ENCODE peak calls at places on chromosomes 16 and 17, in eight cellular contexts. M, X, U, E, C, Q, T and V are unnamed samples.
A peak's percentile ranks its signal among the peaks of the same experiment; 100 is the strongest.

GRCh38 chr16:73396556-73396955 is 348.6 kb upstream of the ZFHX3 start:
- DNase-seq in M (no peak), X (no peak), U (no peak), E (no peak), C (no peak), Q (no peak), T (no peak), V (no peak)

GRCh38 chr17:49401971-49402491 is 12.7 kb downstream of the PHB1 start:
- DNase-seq in M (no peak), X (no peak), U (no peak), E (no peak), C (no peak), Q (no peak), T (no peak), V (no peak)

GRCh38 chr17:36117505-36118382 is 14.1 kb downstream of the CCL4 start:
- DNase-seq in M (no peak), X (no peak), U (no peak), E (no peak), C (no peak), Q (no peak), T (no peak), V (no peak)

GRCh38 chr16:84791088-84791487 is 28.7 kb upstream of the CRISPLD2 start:
- DNase-seq in M (no peak), X (no peak), U (no peak), E (no peak), C (no peak), Q (no peak), T (peak; percentile 40), V (no peak)

GRCh38 chr17:4764612-4765011 is 7.1 kb upstream of the TM4SF5 start:
- DNase-seq in M (no peak), X (no peak), U (no peak), E (no peak), C (no peak), Q (no peak), T (no peak), V (no peak)

GRCh38 chr17:50437409-50437808 is 11.4 kb downstream of the ACSF2 start:
- DNase-seq in M (no peak), X (no peak), U (no peak), E (no peak), C (no peak), Q (no peak), T (no peak), V (no peak)

GRCh38 chr16:69131167-69131748 is 1.1 kb downstream of the CHTF8 start:
- DNase-seq in M (peak; percentile 48), X (peak; percentile 20), U (no peak), E (no peak), C (peak; percentile 48), Q (peak; percentile 46), T (peak; percentile 38), V (no peak)

GRCh38 chr16:12002447-12003006 is 26.0 kb downstream of the SNX29 start:
- DNase-seq in M (no peak), X (peak; percentile 51), U (no peak), E (no peak), C (no peak), Q (no peak), T (peak; percentile 80), V (no peak)

GRCh38 chr17:8056976-8057625 is 18.2 kb downstream of the ALOX15B start:
- DNase-seq in M (no peak), X (no peak), U (no peak), E (no peak), C (peak; percentile 44), Q (no peak), T (no peak), V (no peak)

GRCh38 chr16:82699711-82700495 is 73.1 kb downstream of the CDH13 start:
- DNase-seq in M (no peak), X (peak; percentile 66), U (no peak), E (no peak), C (no peak), Q (no peak), T (peak; percentile 81), V (no peak)

GRCh38 chr17:79970576-79971068 is 65.0 kb downstream of the TBC1D16 start:
- DNase-seq in M (peak; percentile 48), X (no peak), U (no peak), E (no peak), C (no peak), Q (peak; percentile 85), T (peak; percentile 39), V (no peak)

GRCh38 chr17:52419256-52419655 is 260.7 kb upstream of the CA10 start:
- DNase-seq in M (no peak), X (no peak), U (no peak), E (no peak), C (no peak), Q (no peak), T (no peak), V (no peak)

GRCh38 chr16:85878875-85879274 is 20.1 kb upstream of the IRF8 start:
- DNase-seq in M (no peak), X (peak; percentile 78), U (no peak), E (no peak), C (no peak), Q (peak; percentile 28), T (peak; percentile 69), V (peak; percentile 14)

GRCh38 chr16:74372369-74372768 is 3.7 kb upstream of the NPIPB15 start:
- DNase-seq in M (no peak), X (no peak), U (no peak), E (no peak), C (no peak), Q (no peak), T (no peak), V (no peak)

GRCh38 chr16:16191493-16192167 is 31.7 kb downstream of the ABCC6 start:
- DNase-seq in M (no peak), X (no peak), U (no peak), E (no peak), C (no peak), Q (no peak), T (no peak), V (no peak)

GRCh38 chr16:67651847-67652246 is 6.9 kb downstream of the CARMIL2 start:
- DNase-seq in M (no peak), X (no peak), U (no peak), E (no peak), C (no peak), Q (no peak), T (no peak), V (no peak)

GRCh38 chr17:18087610-18088491 is at the start of gene DRG2:
- DNase-seq in M (peak; percentile 84), X (peak; percentile 83), U (peak; percentile 94), E (peak; percentile 89), C (peak; percentile 96), Q (peak; percentile 97), T (peak; percentile 88), V (peak; percentile 50)
- TF ChIP-seq CTCF in M (no peak), X (peak; percentile 6), U (no peak), E (no peak), C (peak; percentile 27), Q (no peak), T (no peak), V (peak; percentile 43)

DNA sequence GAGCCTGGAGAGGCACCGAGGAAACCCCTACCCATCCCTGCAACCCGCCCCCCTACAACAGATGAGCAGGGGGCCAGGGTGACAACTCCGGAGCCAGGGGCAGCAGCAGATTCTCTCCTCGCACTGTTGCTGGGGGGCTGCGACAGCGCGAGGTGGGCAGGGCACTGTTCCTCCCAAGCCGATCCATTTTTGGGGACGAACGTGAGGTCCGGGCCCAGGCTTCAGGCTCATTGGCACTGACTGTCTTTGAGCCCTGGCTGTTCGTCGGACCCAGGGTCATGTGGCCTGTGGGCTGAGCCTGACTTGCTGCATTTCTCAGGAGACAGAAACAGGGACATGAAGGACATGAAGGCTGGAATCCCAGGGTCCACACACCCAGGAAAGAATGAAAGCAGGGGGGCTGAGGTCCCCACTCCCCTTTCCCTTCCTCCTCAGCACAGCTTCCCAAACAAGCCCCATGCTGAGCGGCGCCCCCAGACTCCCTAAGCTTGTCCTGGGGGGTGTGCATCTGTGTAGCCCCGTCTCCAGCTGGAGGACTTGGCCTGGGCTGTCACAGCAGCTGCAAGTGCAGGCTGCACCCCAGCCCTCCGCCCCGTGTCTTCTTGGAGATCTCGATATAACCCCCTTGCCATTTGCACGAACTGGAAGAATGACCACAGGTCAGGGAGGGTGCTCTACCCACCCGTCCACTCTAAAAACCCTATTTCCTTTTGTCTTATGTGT is 18.7 kb downstream of the CEP295NL start:
- DNase-seq in M (no peak), X (no peak), U (no peak), E (no peak), C (peak; percentile 82), Q (no peak), T (no peak), V (no peak)
- H3K27ac ChIP-seq in M (peak overlapping the region; percentile 72), X (peak overlapping the region; percentile 89), U (no peak overlapping the region), E (peak overlapping the region; percentile 97), C (peak overlapping the region; percentile 77), Q (no peak overlapping the region), T (peak overlapping the region; percentile 99), V (no peak overlapping the region)

GRCh38 chr17:1643293-1643998 is 2.1 kb downstream of the SCARF1 start:
- DNase-seq in M (peak; percentile 80), X (no peak), U (peak; percentile 76), E (peak; percentile 76), C (peak; percentile 93), Q (peak; percentile 96), T (no peak), V (peak; percentile 35)
- TF ChIP-seq CTCF in M (peak; percentile 29), X (peak; percentile 7), U (peak; percentile 29), E (no peak), C (peak; percentile 26), Q (peak; percentile 62), T (peak; percentile 8), V (peak; percentile 48)

DNA sequence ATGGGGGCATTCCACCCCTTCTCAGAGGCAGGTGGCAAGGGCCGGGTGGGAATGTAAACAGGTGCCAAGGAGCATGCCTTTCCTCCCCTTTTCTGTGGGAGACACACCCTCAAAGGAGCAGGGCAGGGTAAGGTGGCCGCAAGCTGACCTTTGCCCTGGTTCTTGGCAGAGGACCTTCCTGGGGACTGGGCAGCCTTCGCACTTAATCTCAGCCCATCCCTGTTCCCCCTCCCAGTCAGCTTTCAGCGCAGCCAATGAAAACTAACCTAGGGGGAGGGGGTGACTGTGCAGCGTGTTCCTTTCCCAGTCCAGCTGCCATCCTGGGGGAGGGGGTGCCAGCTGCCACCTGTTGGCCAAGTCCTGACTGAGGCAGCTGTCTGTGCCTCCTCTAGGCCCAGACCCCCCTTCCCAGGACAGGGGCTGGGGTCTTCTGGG is 2.8 kb downstream of the TRAF4 start:
- DNase-seq in M (no peak), X (no peak), U (no peak), E (peak; percentile 82), C (peak; percentile 91), Q (peak; percentile 78), T (no peak), V (no peak)
- H3K27ac ChIP-seq in M (peak overlapping the region; percentile 99), X (no peak overlapping the region), U (no peak overlapping the region), E (no peak overlapping the region), C (peak overlapping the region; percentile 95), Q (no peak overlapping the region), T (peak overlapping the region; percentile 1), V (peak overlapping the region; percentile 94)

DNA sequence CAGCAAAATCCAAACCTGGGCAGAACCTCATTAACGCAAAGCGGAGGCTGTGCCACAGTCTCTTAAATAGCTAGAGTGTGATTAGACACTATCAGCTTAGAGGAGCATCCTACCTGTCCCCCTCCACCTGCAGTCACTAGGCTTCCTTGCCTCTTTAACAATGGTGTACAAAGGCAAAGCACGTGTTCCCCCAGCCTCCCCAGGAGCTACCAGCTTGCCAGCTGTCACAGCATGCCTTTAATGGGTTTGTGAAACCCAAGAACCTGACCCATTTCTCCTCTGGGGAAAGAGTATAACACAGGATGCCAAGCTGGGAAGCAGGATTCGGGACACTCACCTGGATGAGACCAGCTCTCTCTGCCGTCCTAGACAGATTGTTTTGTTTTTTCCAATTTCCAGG is 37.2 kb upstream of the TBX2 start:
- DNase-seq in M (no peak), X (no peak), U (no peak), E (no peak), C (no peak), Q (no peak), T (no peak), V (no peak)
- TF ChIP-seq CTCF in M (no peak), X (no peak), U (no peak), E (no peak), C (no peak), Q (no peak), T (no peak), V (no peak)

GRCh38 chr17:74217036-74217725 is 3.8 kb downstream of the TTYH2 start:
- DNase-seq in M (no peak), X (no peak), U (no peak), E (no peak), C (no peak), Q (no peak), T (no peak), V (no peak)
- H3K27ac ChIP-seq in M (no peak overlapping the region), X (no peak overlapping the region), U (no peak overlapping the region), E (no peak overlapping the region), C (no peak overlapping the region), Q (no peak overlapping the region), T (no peak overlapping the region), V (no peak overlapping the region)